ENCODE peak calls at places on chromosome 17, in ten cellular contexts. J, F, X, L, P, E, O, U, I and V are unnamed samples.

GRCh38 chr17:4008082-4008435 is 43.8 kb upstream of the ATP2A3 start:
- DNase-seq in J (no peak), F (no peak), X (no peak), L (no peak), P (no peak), E (no peak), O (no peak), U (no peak), I (no peak), V (peak)

GRCh38 chr17:61517265-61517664 is 65.0 kb downstream of the TBX4 start:
- DNase-seq in J (no peak), F (no peak), X (no peak), L (no peak), P (no peak), E (no peak), O (no peak), U (no peak), I (no peak), V (no peak)

GRCh38 chr17:40541060-40541872 is 24.0 kb downstream of the CCR7 start:
- DNase-seq in J (no peak), F (no peak), X (no peak), L (no peak), P (peak), E (no peak), O (no peak), U (peak), I (peak), V (no peak)

GRCh38 chr17:64423881-64424280 is 25.0 kb upstream of the MILR1 start:
- DNase-seq in J (no peak), F (peak), X (no peak), L (no peak), P (no peak), E (no peak), O (no peak), U (no peak), I (peak), V (no peak)

GRCh38 chr17:65797101-65797500 is 235.7 kb upstream of the AXIN2 start:
- DNase-seq in J (no peak), F (no peak), X (no peak), L (no peak), P (no peak), E (no peak), O (no peak), U (no peak), I (no peak), V (no peak)

GRCh38 chr17:50661795-50662391 is 27.2 kb downstream of the ABCC3 start:
- DNase-seq in J (no peak), F (peak), X (no peak), L (peak), P (no peak), E (no peak), O (peak), U (peak), I (peak), V (no peak)

GRCh38 chr17:44795928-44796327 is 34.2 kb downstream of the GJC1 start:
- DNase-seq in J (no peak), F (no peak), X (no peak), L (no peak), P (peak), E (no peak), O (no peak), U (no peak), I (no peak), V (no peak)

GRCh38 chr17:2093349-2093748 is 38.4 kb downstream of the HIC1 start:
- DNase-seq in J (no peak), F (no peak), X (no peak), L (no peak), P (no peak), E (no peak), O (no peak), U (no peak), I (no peak), V (no peak)

GRCh38 chr17:53749178-53749577 is 73.5 kb upstream of the KIF2B start:
- DNase-seq in J (no peak), F (no peak), X (no peak), L (peak), P (no peak), E (no peak), O (no peak), U (no peak), I (peak), V (no peak)

GRCh38 chr17:1029196-1029911 is 32.4 kb downstream of the TIMM22 start:
- DNase-seq in J (no peak), F (peak), X (no peak), L (no peak), P (no peak), E (no peak), O (no peak), U (no peak), I (no peak), V (no peak)

GRCh38 chr17:77107506-77108433 is 33.0 kb upstream of the SEC14L1 start:
- DNase-seq in J (no peak), F (peak), X (no peak), L (no peak), P (peak), E (no peak), O (no peak), U (peak), I (peak), V (no peak)

GRCh38 chr17:19386276-19386863 is 620 bp downstream of the MFAP4 start:
- DNase-seq in J (no peak), F (peak), X (no peak), L (peak), P (no peak), E (no peak), O (no peak), U (no peak), I (no peak), V (no peak)

GRCh38 chr17:82875418-82875856 is 35.6 kb upstream of the ZNF750 start:
- DNase-seq in J (peak), F (no peak), X (no peak), L (no peak), P (no peak), E (no peak), O (peak), U (no peak), I (no peak), V (no peak)

GRCh38 chr17:36922175-36922574 is 15.1 kb upstream of the LHX1 start:
- DNase-seq in J (no peak), F (no peak), X (no peak), L (no peak), P (no peak), E (no peak), O (no peak), U (no peak), I (no peak), V (no peak)

GRCh38 chr17:372157-373152 is 19.8 kb upstream of the RPH3AL start:
- DNase-seq in J (no peak), F (no peak), X (no peak), L (no peak), P (no peak), E (no peak), O (no peak), U (no peak), I (no peak), V (no peak)

GRCh38 chr17:49646391-49647255 is 31.3 kb downstream of the SPOP start:
- DNase-seq in J (no peak), F (peak), X (no peak), L (peak), P (peak), E (no peak), O (no peak), U (peak), I (peak), V (no peak)

GRCh38 chr17:82435103-82435502 is 15.4 kb downstream of the CYBC1 start:
- DNase-seq in J (no peak), F (no peak), X (no peak), L (peak), P (no peak), E (no peak), O (no peak), U (no peak), I (no peak), V (no peak)

GRCh38 chr17:19664136-19664820 is 15.7 kb downstream of the ALDH3A2 start:
- DNase-seq in J (no peak), F (no peak), X (no peak), L (no peak), P (no peak), E (no peak), O (peak), U (no peak), I (no peak), V (no peak)

GRCh38 chr17:74227681-74228080 is 14.3 kb downstream of the TTYH2 start:
- DNase-seq in J (no peak), F (no peak), X (no peak), L (no peak), P (no peak), E (no peak), O (no peak), U (no peak), I (no peak), V (no peak)

GRCh38 chr17:57226793-57227192 is 29.5 kb upstream of the MSI2 start:
- DNase-seq in J (no peak), F (no peak), X (no peak), L (no peak), P (no peak), E (no peak), O (no peak), U (no peak), I (no peak), V (no peak)

GRCh38 chr17:57387575-57387974 is 131.3 kb downstream of the MSI2 start:
- DNase-seq in J (no peak), F (no peak), X (no peak), L (no peak), P (no peak), E (no peak), O (no peak), U (no peak), I (no peak), V (no peak)